ENCODE peak calls at places on chromosomes 7 and 10, in nine cellular contexts. D is neural crest cell; N is kidney; F is transverse colon; R is HFF-Myc; H is CD8-positive, alpha-beta T cell; B is right atrium auricular region; Q is epithelial cell of esophagus; Z is adrenal gland. O is an unnamed sample.

GRCh38 chr7:100544949-100545635 is 6.1 kb downstream of the AGFG2 start:
- DNase-seq in D (no peak), N (no peak), F (no peak), R (no peak), H (no peak), B (no peak), Q (peak; percentile 46), Z (no peak), O (no peak)

GRCh38 chr7:28358423-28358868 is 53.9 kb upstream of the CREB5 start:
- DNase-seq in D (no peak), N (no peak), F (no peak), R (peak; percentile 99), H (no peak), B (no peak), Q (peak; percentile 87), Z (no peak), O (no peak)

GRCh38 chr7:7122033-7122478 is 60.3 kb upstream of the C1GALT1 start:
- DNase-seq in D (no peak), N (no peak), F (no peak), R (no peak), H (no peak), B (no peak), Q (no peak), Z (no peak), O (no peak)

GRCh38 chr10:110737886-110738634 is 93.9 kb downstream of the RBM20 start:
- DNase-seq in D (no peak), N (no peak), F (no peak), R (no peak), H (no peak), B (no peak), Q (no peak), Z (no peak), O (no peak)

GRCh38 chr10:91597397-91597881 is 35.4 kb downstream of the PPP1R3C start:
- DNase-seq in D (no peak), N (no peak), F (no peak), R (no peak), H (no peak), B (no peak), Q (no peak), Z (no peak), O (no peak)

GRCh38 chr7:100120518-100121085 is 1.2 kb downstream of the CNPY4 start:
- DNase-seq in D (no peak), N (no peak), F (no peak), R (no peak), H (no peak), B (no peak), Q (no peak), Z (no peak), O (no peak)

GRCh38 chr7:88361357-88361756 is 54.7 kb upstream of the STEAP4 start:
- DNase-seq in D (no peak), N (no peak), F (no peak), R (no peak), H (no peak), B (no peak), Q (no peak), Z (no peak), O (no peak)

GRCh38 chr7:55502988-55503514 is 69.3 kb downstream of the VOPP1 start:
- DNase-seq in D (no peak), N (no peak), F (no peak), R (no peak), H (no peak), B (no peak), Q (no peak), Z (no peak), O (no peak)

GRCh38 chr7:71636329-71636728 is 504.4 kb downstream of the GALNT17 start:
- DNase-seq in D (no peak), N (no peak), F (no peak), R (no peak), H (no peak), B (no peak), Q (no peak), Z (no peak), O (no peak)

GRCh38 chr10:11798862-11799735 is 24.1 kb upstream of the PROSER2 start:
- DNase-seq in D (no peak), N (peak; percentile 82), F (no peak), R (no peak), H (no peak), B (no peak), Q (no peak), Z (no peak), O (no peak)

GRCh38 chr10:20776384-20776783 is 120.7 kb downstream of the NEBL start:
- DNase-seq in D (no peak), N (no peak), F (no peak), R (no peak), H (no peak), B (no peak), Q (no peak), Z (no peak), O (no peak)

GRCh38 chr10:42630537-42631134 is 7.7 kb downstream of the ZNF33B start:
- DNase-seq in D (no peak), N (no peak), F (no peak), R (no peak), H (no peak), B (no peak), Q (no peak), Z (no peak), O (no peak)

GRCh38 chr10:62185914-62186692 is 82.5 kb downstream of the RTKN2 start:
- DNase-seq in D (no peak), N (no peak), F (no peak), R (no peak), H (no peak), B (no peak), Q (no peak), Z (no peak), O (no peak)

GRCh38 chr7:50068026-50068425 is 25.0 kb downstream of the ZPBP start:
- DNase-seq in D (no peak), N (no peak), F (peak; percentile 20), R (no peak), H (no peak), B (no peak), Q (peak; percentile 50), Z (no peak), O (no peak)

GRCh38 chr10:80633383-80633860 is 95.7 kb downstream of the SH2D4B start:
- DNase-seq in D (no peak), N (no peak), F (no peak), R (no peak), H (no peak), B (no peak), Q (no peak), Z (no peak), O (no peak)

GRCh38 chr7:132121987-132122386 is 454.3 kb downstream of the PLXNA4 start:
- DNase-seq in D (no peak), N (no peak), F (no peak), R (no peak), H (no peak), B (no peak), Q (no peak), Z (no peak), O (no peak)

GRCh38 chr10:69573056-69573806 is at the start of gene NEUROG3:
- DNase-seq in D (no peak), N (no peak), F (no peak), R (no peak), H (no peak), B (no peak), Q (no peak), Z (no peak), O (no peak)

GRCh38 chr10:55897436-55897835 is 463.6 kb downstream of the ZWINT start:
- DNase-seq in D (no peak), N (no peak), F (no peak), R (no peak), H (no peak), B (no peak), Q (no peak), Z (no peak), O (no peak)

GRCh38 chr7:158548726-158549125 is 38.9 kb downstream of the PTPRN2 start:
- DNase-seq in D (no peak), N (peak; percentile 60), F (no peak), R (no peak), H (no peak), B (no peak), Q (no peak), Z (no peak), O (peak; percentile 89)

GRCh38 chr7:77827999-77828398 is 29.4 kb downstream of the PHTF2 start:
- DNase-seq in D (no peak), N (no peak), F (no peak), R (no peak), H (no peak), B (no peak), Q (peak; percentile 48), Z (no peak), O (no peak)

GRCh38 chr7:3998060-3998459 is 684.0 kb upstream of the FOXK1 start:
- DNase-seq in D (no peak), N (no peak), F (no peak), R (no peak), H (no peak), B (no peak), Q (no peak), Z (no peak), O (no peak)

GRCh38 chr7:17654940-17655339 is 285.4 kb downstream of the SNX13 start:
- DNase-seq in D (no peak), N (no peak), F (no peak), R (no peak), H (no peak), B (no peak), Q (peak; percentile 76), Z (no peak), O (no peak)

DNA sequence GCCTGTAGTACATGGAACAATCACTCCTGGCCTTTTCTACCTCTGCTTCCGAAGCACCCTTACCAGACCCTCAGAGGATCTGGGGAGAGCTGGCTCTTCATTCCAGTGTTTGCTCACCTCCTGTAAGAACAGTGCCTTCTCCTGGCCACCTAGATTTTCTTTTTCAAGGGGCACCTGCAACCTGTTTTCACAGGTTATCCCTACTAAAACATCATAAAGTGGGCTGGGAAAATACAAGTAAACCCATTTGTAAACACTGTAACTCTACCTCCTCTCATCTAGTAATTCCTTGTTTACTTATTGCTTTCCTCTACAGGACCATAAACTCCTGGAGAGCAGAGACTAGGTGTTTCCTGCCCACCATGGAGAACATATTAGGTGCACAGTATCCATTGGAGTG is 1.1 kb downstream of the PIK3AP1 start:
- DNase-seq in D (no peak), N (no peak), F (no peak), R (no peak), H (no peak), B (no peak), Q (no peak), Z (no peak), O (no peak)
- TF ChIP-seq CTCF in D (no peak), N (no peak), F (no peak), R (no peak), H (no peak), B (no peak), Q (no peak), Z (no peak), O (no peak)

GRCh38 chr10:104074505-104074904 is 11.2 kb downstream of the COL17A1 start:
- DNase-seq in D (no peak), N (no peak), F (no peak), R (no peak), H (no peak), B (no peak), Q (no peak), Z (no peak), O (no peak)
- TF ChIP-seq CTCF in D (no peak), N (no peak), F (no peak), R (no peak), H (no peak), B (no peak), Q (no peak), Z (no peak), O (no peak)

GRCh38 chr10:127679642-127680255 is 57.2 kb upstream of the FOXI2 start:
- DNase-seq in D (no peak), N (no peak), F (no peak), R (no peak), H (no peak), B (no peak), Q (no peak), Z (no peak), O (no peak)
- TF ChIP-seq CTCF in D (peak; percentile 57), N (no peak), F (no peak), R (no peak), H (no peak), B (peak; percentile 16), Q (peak; percentile 40), Z (no peak), O (peak; percentile 58)

GRCh38 chr10:104732222-104732621 is 91.1 kb downstream of the SORCS3 start:
- DNase-seq in D (no peak), N (no peak), F (no peak), R (no peak), H (no peak), B (no peak), Q (no peak), Z (no peak), O (no peak)
- TF ChIP-seq CTCF in D (no peak), N (no peak), F (no peak), R (no peak), H (no peak), B (no peak), Q (no peak), Z (no peak), O (no peak)

O was measured in chondrocyte.